ENCODE peak calls at places on chromosome 5, in five cellular contexts. S is GM12878, V is upper lobe of left lung, W is HepG2, I is K562. U is an unnamed sample.
A peak's percentile ranks its signal among the peaks of the same experiment; 100 is the strongest.

GRCh38 chr5:67493676-67494075 is 297.1 kb upstream of the CD180 start:
- ATAC-seq in S (peak; percentile 51), V (peak; percentile 41), W (peak; percentile 98), I (peak; percentile 63), U (no peak)

GRCh38 chr5:3225201-3225960 is 370.3 kb upstream of the IRX1 start:
- ATAC-seq in S (no peak), V (no peak), W (no peak), I (no peak), U (no peak)

GRCh38 chr5:163350083-163350482 is 87.3 kb upstream of the CCNG1 start:
- ATAC-seq in S (peak; percentile 53), V (no peak), W (peak; percentile 92), I (peak; percentile 86), U (no peak)

GRCh38 chr5:22088517-22088916 is 764.6 kb downstream of the CDH12 start:
- ATAC-seq in S (no peak), V (no peak), W (no peak), I (no peak), U (no peak)

GRCh38 chr5:83428890-83429289 is 42.7 kb upstream of the VCAN start:
- ATAC-seq in S (no peak), V (no peak), W (no peak), I (no peak), U (no peak)

GRCh38 chr5:1867114-1867814 is 15.5 kb downstream of the IRX4 start:
- ATAC-seq in S (no peak), V (no peak), W (no peak), I (peak; percentile 40), U (no peak)

GRCh38 chr5:150419630-150420270 is 7.0 kb upstream of the CD74 start:
- ATAC-seq in S (peak; percentile 91), V (no peak), W (no peak), I (peak; percentile 48), U (no peak)

GRCh38 chr5:142426129-142426641 is 101.4 kb upstream of the SPRY4 start:
- ATAC-seq in S (no peak), V (no peak), W (no peak), I (peak; percentile 35), U (peak; percentile 60)

GRCh38 chr5:164175083-164175482 is 669.7 kb downstream of the MAT2B start:
- ATAC-seq in S (no peak), V (no peak), W (no peak), I (no peak), U (no peak)

GRCh38 chr5:72427488-72428437 is 79.4 kb downstream of the ZNF366 start:
- ATAC-seq in S (no peak), V (peak; percentile 55), W (no peak), I (no peak), U (peak; percentile 66)

GRCh38 chr5:122849746-122850145 is 4.3 kb downstream of the SNX24 start:
- ATAC-seq in S (no peak), V (peak; percentile 13), W (no peak), I (no peak), U (no peak)

GRCh38 chr5:141430332-141431113 is at the start of gene PCDHGA12:
- ATAC-seq in S (peak; percentile 96), V (peak; percentile 85), W (no peak), I (peak; percentile 83), U (peak; percentile 62)

GRCh38 chr5:90480699-90481098 is 6.0 kb downstream of the POLR3G start:
- ATAC-seq in S (no peak), V (no peak), W (no peak), I (peak; percentile 40), U (no peak)

GRCh38 chr5:159713773-159714172 is 202.5 kb upstream of the ADRA1B start:
- ATAC-seq in S (no peak), V (no peak), W (no peak), I (no peak), U (no peak)

GRCh38 chr5:56649569-56649968 is 165.8 kb upstream of the MAP3K1 start:
- ATAC-seq in S (no peak), V (no peak), W (peak; percentile 56), I (no peak), U (no peak)

GRCh38 chr5:14870347-14871083 is 1.1 kb downstream of the ANKH start:
- ATAC-seq in S (peak; percentile 63), V (no peak), W (no peak), I (no peak), U (no peak)

GRCh38 chr5:149153751-149154610 is 12.7 kb downstream of the ABLIM3 start:
- ATAC-seq in S (no peak), V (peak; percentile 63), W (peak; percentile 10), I (peak; percentile 88), U (peak; percentile 72)

GRCh38 chr5:138725885-138726457 is 27.3 kb upstream of the CTNNA1 start:
- ATAC-seq in S (peak; percentile 12), V (peak; percentile 49), W (peak; percentile 90), I (peak; percentile 60), U (peak; percentile 61)

GRCh38 chr5:137395011-137395755 is 103.9 kb downstream of the SPOCK1 start:
- ATAC-seq in S (no peak), V (no peak), W (no peak), I (no peak), U (no peak)

GRCh38 chr5:149895416-149896345 is 48.9 kb downstream of the PDE6A start:
- ATAC-seq in S (peak; percentile 52), V (no peak), W (no peak), I (no peak), U (no peak)

GRCh38 chr5:149381261-149381985 is 2.3 kb upstream of the IL17B start:
- ATAC-seq in S (peak; percentile 35), V (no peak), W (peak; percentile 11), I (peak; percentile 30), U (no peak)

GRCh38 chr5:177006265-177006972 is at the start of gene UIMC1:
- ATAC-seq in S (peak; percentile 85), V (peak; percentile 97), W (peak; percentile 85), I (peak; percentile 92), U (peak; percentile 92)

GRCh38 chr5:160500776-160501175 is 79.1 kb downstream of the PTTG1 start:
- ATAC-seq in S (peak; percentile 28), V (peak; percentile 86), W (no peak), I (no peak), U (no peak)

GRCh38 chr5:120749737-120750136 is 285.6 kb downstream of the PRR16 start:
- ATAC-seq in S (no peak), V (no peak), W (no peak), I (no peak), U (no peak)

GRCh38 chr5:96852769-96853168 is 23.5 kb upstream of the ERAP2 start:
- ATAC-seq in S (no peak), V (no peak), W (no peak), I (no peak), U (no peak)
- TF ChIP-seq EP300 in S (no peak), V (no peak), W (no peak), I (no peak), U (no peak)

GRCh38 chr5:136174021-136174659 is 18.8 kb downstream of the SMIM32 start:
- ATAC-seq in S (peak; percentile 88), V (peak; percentile 50), W (peak; percentile 90), I (peak; percentile 90), U (no peak)
- TF ChIP-seq POLR2AphosphoS5 in S (no peak), V (no peak), W (no peak), I (peak; percentile 53), U (no peak)

GRCh38 chr5:147483197-147483790 is 26.6 kb downstream of the DPYSL3 start:
- ATAC-seq in S (no peak), V (no peak), W (no peak), I (no peak), U (no peak)

GRCh38 chr5:147482426-147483196 is 27.3 kb downstream of the DPYSL3 start:
- ATAC-seq in S (peak; percentile 32), V (peak; percentile 16), W (no peak), I (no peak), U (no peak)

GRCh38 chr5:147484708-147485020 is 25.2 kb downstream of the DPYSL3 start:
- ATAC-seq in S (no peak), V (no peak), W (no peak), I (no peak), U (peak; percentile 20)

GRCh38 chr5:147485046-147485445 is 24.8 kb downstream of the DPYSL3 start:
- ATAC-seq in S (no peak), V (peak; percentile 29), W (no peak), I (no peak), U (no peak)

GRCh38 chr5:147483961-147484707 is 25.7 kb downstream of the DPYSL3 start:
- ATAC-seq in S (peak; percentile 7), V (peak; percentile 85), W (no peak), I (no peak), U (peak; percentile 81)
- TF ChIP-seq EP300 in S (no peak), V (peak; percentile 44), W (no peak), I (no peak), U (no peak)

GRCh38 chr5:181242031-181242451 is 1.7 kb downstream of the RACK1 start:
- ATAC-seq in S (no peak), V (no peak), W (no peak), I (no peak), U (no peak)

GRCh38 chr5:181239062-181239663 is 4.5 kb downstream of the RACK1 start:
- ATAC-seq in S (no peak), V (no peak), W (no peak), I (no peak), U (no peak)

GRCh38 chr5:181243020-181243520 is 636 bp downstream of the RACK1 start:
- ATAC-seq in S (no peak), V (no peak), W (no peak), I (no peak), U (no peak)

GRCh38 chr5:181243521-181244307 is at the start of gene RACK1:
- ATAC-seq in S (peak; percentile 66), V (peak; percentile 82), W (peak; percentile 51), I (peak; percentile 67), U (peak; percentile 76)

DNA sequence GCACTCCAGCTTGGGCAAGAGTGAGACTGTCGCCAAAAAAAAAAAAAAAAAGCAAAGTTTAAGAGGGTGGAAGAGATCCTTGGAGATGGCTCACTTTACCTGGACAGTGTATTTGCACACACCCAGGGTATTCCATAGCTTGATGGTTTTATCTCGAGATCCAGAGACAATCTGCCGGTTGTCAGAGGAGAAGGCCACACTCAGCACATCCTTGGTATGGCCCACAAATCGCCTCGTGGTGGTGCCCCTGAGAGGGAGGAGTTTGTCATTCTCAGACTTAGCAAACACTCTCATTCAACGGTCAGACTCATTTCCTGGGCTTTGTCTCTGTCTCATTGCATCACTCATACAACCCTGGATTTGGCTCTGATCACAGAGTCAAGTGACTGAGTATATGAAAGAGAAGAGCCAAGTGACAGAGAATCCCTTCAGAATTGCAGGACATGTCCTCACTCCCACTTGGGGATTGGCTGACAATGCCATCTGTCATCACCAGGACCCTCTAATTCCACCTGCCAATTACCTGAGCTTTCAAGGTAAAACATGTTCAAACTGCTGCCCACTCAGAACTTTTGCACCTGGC is 2.2 kb downstream of the RACK1 start:
- ATAC-seq in S (peak; percentile 54), V (no peak), W (peak; percentile 21), I (peak; percentile 1), U (no peak)
- TF ChIP-seq POLR2AphosphoS5 in S (no peak), V (no peak), W (peak; percentile 31), I (peak; percentile 19), U (no peak)

DNA sequence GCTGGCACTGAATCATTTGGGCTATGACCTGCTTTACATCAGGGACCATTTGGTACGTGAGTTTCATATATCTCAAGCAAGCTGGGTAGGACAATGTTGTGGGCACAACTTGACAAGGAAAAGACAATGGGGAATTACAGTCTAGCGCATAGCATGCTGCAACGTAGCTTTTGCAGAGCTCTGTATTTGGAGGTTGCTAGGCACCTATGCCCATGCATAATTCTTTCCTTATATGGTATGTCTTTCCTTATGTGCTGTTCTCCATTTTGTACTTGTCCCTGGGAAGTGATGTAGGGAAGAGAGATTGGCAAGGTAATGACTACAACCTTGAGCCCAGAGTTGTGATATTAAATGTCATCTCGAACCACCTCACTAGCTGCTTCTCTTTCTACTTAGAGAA is 19.3 kb downstream of the DAB2 start:
- ATAC-seq in S (no peak), V (peak; percentile 24), W (no peak), I (no peak), U (no peak)
- TF ChIP-seq EP300 in S (no peak), V (no peak), W (no peak), I (no peak), U (no peak)

U was measured in gastroesophageal sphincter.